ENCODE peak calls at places on chromosome 9, in nine cellular contexts. J is suprapubic skin, U is HepG2, E is ovary, B is upper lobe of left lung, Q is H1, R is transverse colon, W is A549, P is SK-N-SH. X is an unnamed sample.

GRCh38 chr9:9912459-9912858 is 700.3 kb downstream of the PTPRD start:
- DNase-seq in J (no peak), U (no peak), E (no peak), B (no peak), Q (no peak), R (no peak), W (no peak), P (peak; percentile 5), X (no peak)

GRCh38 chr9:121871431-121872025 is 220.1 kb downstream of the DAB2IP start:
- DNase-seq in J (no peak), U (no peak), E (no peak), B (no peak), Q (no peak), R (no peak), W (no peak), P (no peak), X (no peak)

GRCh38 chr9:129111762-129112151 is 542 bp downstream of the PTPA start:
- DNase-seq in J (peak; percentile 78), U (peak; percentile 25), E (peak; percentile 43), B (peak; percentile 43), Q (no peak), R (peak; percentile 49), W (peak; percentile 36), P (peak; percentile 69), X (peak; percentile 47)

GRCh38 chr9:7452378-7452777 is 347.2 kb downstream of the DMAC1 start:
- DNase-seq in J (no peak), U (no peak), E (no peak), B (no peak), Q (no peak), R (no peak), W (no peak), P (no peak), X (no peak)

GRCh38 chr9:129081388-129081889 is 528 bp downstream of the DOLPP1 start:
- DNase-seq in J (peak; percentile 69), U (no peak), E (no peak), B (peak; percentile 55), Q (no peak), R (no peak), W (peak; percentile 93), P (peak; percentile 97), X (no peak)

GRCh38 chr9:11107196-11107595 is 494.4 kb upstream of the PTPRD start:
- DNase-seq in J (no peak), U (no peak), E (no peak), B (no peak), Q (no peak), R (no peak), W (no peak), P (no peak), X (no peak)

GRCh38 chr9:69279084-69279729 is 45.8 kb upstream of the ENTREP1 start:
- DNase-seq in J (no peak), U (no peak), E (no peak), B (no peak), Q (no peak), R (no peak), W (no peak), P (no peak), X (no peak)

GRCh38 chr9:72280913-72281500 is 84.0 kb downstream of the ZFAND5 start:
- DNase-seq in J (no peak), U (peak; percentile 38), E (peak; percentile 57), B (peak; percentile 79), Q (peak; percentile 76), R (peak; percentile 76), W (peak; percentile 63), P (peak; percentile 59), X (peak; percentile 82)

GRCh38 chr9:65411336-65411735 is 126.3 kb upstream of the FOXD4L5 start:
- DNase-seq in J (no peak), U (no peak), E (no peak), B (no peak), Q (no peak), R (no peak), W (no peak), P (no peak), X (no peak)

GRCh38 chr9:14692918-14693861 is at the start of gene ZDHHC21:
- DNase-seq in J (peak; percentile 79), U (peak; percentile 20), E (peak; percentile 49), B (peak; percentile 75), Q (peak; percentile 83), R (peak; percentile 81), W (peak; percentile 28), P (peak; percentile 91), X (peak; percentile 78)

GRCh38 chr9:76500056-76500455 is 41.1 kb downstream of the GCNT1 start:
- DNase-seq in J (no peak), U (no peak), E (no peak), B (no peak), Q (no peak), R (no peak), W (no peak), P (no peak), X (no peak)

GRCh38 chr9:13388157-13388556 is 108.7 kb upstream of the MPDZ start:
- DNase-seq in J (no peak), U (no peak), E (no peak), B (no peak), Q (no peak), R (no peak), W (no peak), P (no peak), X (no peak)

GRCh38 chr9:34988218-34989055 is 1.1 kb upstream of the DNAJB5 start:
- DNase-seq in J (no peak), U (no peak), E (no peak), B (no peak), Q (no peak), R (peak; percentile 37), W (no peak), P (peak; percentile 54), X (no peak)

GRCh38 chr9:125538092-125538473 is 168.9 kb downstream of the MAPKAP1 start:
- DNase-seq in J (no peak), U (peak; percentile 84), E (no peak), B (peak; percentile 39), Q (no peak), R (peak; percentile 60), W (peak; percentile 78), P (no peak), X (peak; percentile 74)

GRCh38 chr9:105425817-105426433 is 21.9 kb upstream of the FSD1L start:
- DNase-seq in J (no peak), U (no peak), E (no peak), B (no peak), Q (peak; percentile 28), R (no peak), W (peak; percentile 55), P (peak; percentile 52), X (no peak)

GRCh38 chr9:36677611-36678010 is 104.9 kb downstream of the MELK start:
- DNase-seq in J (no peak), U (no peak), E (no peak), B (no peak), Q (no peak), R (no peak), W (no peak), P (peak; percentile 9), X (no peak)

GRCh38 chr9:132250324-132251262 is 88.7 kb downstream of the NTNG2 start:
- DNase-seq in J (peak; percentile 51), U (no peak), E (no peak), B (no peak), Q (no peak), R (no peak), W (no peak), P (no peak), X (no peak)

GRCh38 chr9:136890661-136891060 is 4.3 kb downstream of the TRAF2 start:
- DNase-seq in J (no peak), U (no peak), E (no peak), B (no peak), Q (no peak), R (no peak), W (no peak), P (no peak), X (no peak)
- H3K27ac ChIP-seq in J (no peak overlapping the region), U (no peak overlapping the region), E (no peak overlapping the region), B (no peak overlapping the region), Q (no peak overlapping the region), R (no peak overlapping the region), W (peak overlapping the region; percentile 8), P (no peak overlapping the region), X (no peak overlapping the region)

GRCh38 chr9:127537792-127538191 is 74.3 kb upstream of the STXBP1 start:
- DNase-seq in J (no peak), U (no peak), E (no peak), B (no peak), Q (no peak), R (no peak), W (no peak), P (peak; percentile 59), X (no peak)
- TF ChIP-seq CTCF in J (no peak), U (peak; percentile 38), E (no peak), B (no peak), Q (peak; percentile 80), R (no peak), W (peak; percentile 30), P (peak; percentile 36), X (no peak)

GRCh38 chr9:4801156-4801555 is 8.4 kb downstream of the RCL1 start:
- DNase-seq in J (no peak), U (no peak), E (no peak), B (no peak), Q (no peak), R (no peak), W (no peak), P (no peak), X (no peak)

GRCh38 chr9:4796988-4797956 is 4.5 kb downstream of the RCL1 start:
- DNase-seq in J (no peak), U (peak; percentile 43), E (no peak), B (no peak), Q (no peak), R (no peak), W (peak; percentile 38), P (peak; percentile 51), X (no peak)

GRCh38 chr9:4796530-4796929 is 3.8 kb downstream of the RCL1 start:
- DNase-seq in J (no peak), U (no peak), E (no peak), B (no peak), Q (no peak), R (no peak), W (no peak), P (no peak), X (no peak)

GRCh38 chr9:4799775-4800174 is 7.0 kb downstream of the RCL1 start:
- DNase-seq in J (no peak), U (no peak), E (no peak), B (no peak), Q (no peak), R (no peak), W (no peak), P (peak; percentile 41), X (peak; percentile 45)

GRCh38 chr9:4798281-4798680 is 5.5 kb downstream of the RCL1 start:
- DNase-seq in J (no peak), U (no peak), E (no peak), B (no peak), Q (no peak), R (no peak), W (no peak), P (no peak), X (no peak)
- TF ChIP-seq EP300 in J (no peak), U (no peak), E (no peak), B (no peak), Q (no peak), R (no peak), W (no peak), P (no peak), X (no peak)

DNA sequence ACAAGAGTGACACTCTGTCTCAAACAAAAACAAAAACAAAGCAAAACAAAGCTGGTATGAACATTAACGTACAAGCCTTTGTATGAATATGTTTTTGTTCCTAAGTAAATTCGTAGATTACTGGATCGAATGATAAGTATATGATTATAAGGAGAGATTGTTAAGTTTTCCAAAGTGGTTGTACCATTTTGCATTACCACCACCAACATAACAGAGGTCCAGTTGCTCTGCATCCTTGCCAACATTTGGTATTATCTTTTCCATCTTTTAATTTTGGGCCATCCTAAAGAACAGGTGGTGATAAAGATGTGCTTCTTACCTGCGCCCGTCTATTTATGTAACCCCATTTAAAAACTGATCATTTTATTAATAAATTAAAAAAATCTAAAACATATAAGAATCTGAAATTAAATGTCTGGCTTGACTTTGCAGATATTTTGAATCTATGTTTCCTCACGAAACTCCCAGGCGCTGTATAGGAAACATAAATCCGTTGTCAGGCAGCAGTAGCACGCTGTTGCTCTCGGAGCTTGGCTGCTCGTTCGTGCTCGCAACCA is 593 bp upstream of the NAA35 start:
- DNase-seq in J (no peak), U (no peak), E (no peak), B (no peak), Q (no peak), R (no peak), W (peak; percentile 14), P (no peak), X (no peak)
- H3K27ac ChIP-seq in J (peak overlapping the region; percentile 93), U (peak overlapping the region; percentile 77), E (no peak overlapping the region), B (peak overlapping the region; percentile 75), Q (no peak overlapping the region), R (peak overlapping the region; percentile 98), W (peak overlapping the region; percentile 85), P (peak overlapping the region; percentile 89), X (peak overlapping the region; percentile 90)

X was measured in stomach.